ENCODE peak calls at places on chromosomes 16 and 17, in nine cellular contexts. One of them, this sample, is unnamed.

GRCh38 chr17:7132511-7133094 is 18.0 kb upstream of the ASGR2 start:
- DNase-seq in stimulated activated CD4-positive, alpha-beta T cell treated with anti-CD3 and anti-CD28 coated beads, Interleukin-15, amount 100 ng/mL, for 48 hours: peak; percentile 41
- DNase-seq in neural progenitor cell: peak; percentile 83
- DNase-seq in Right ventricle myocardium superior: peak; percentile 51
- DNase-seq in NCI-H1092 treated with DMSO at 0.1 percent for 48 hours: no peak
- DNase-seq in CD4-positive, alpha-beta T cell: peak; percentile 63
- DNase-seq in neural crest cell: no peak
- DNase-seq in NCI-H1417 treated with DMSO at 0.1 percent for 48 hours: no peak
- DNase-seq in coronary artery: no peak
- DNase-seq in this sample: peak; percentile 52

GRCh38 chr16:50505714-50506542 is 42.3 kb upstream of the NKD1 start:
- DNase-seq in NCI-H1417 treated with DMSO at 0.1 percent for 48 hours: no peak
- DNase-seq in stimulated activated CD4-positive, alpha-beta T cell treated with anti-CD3 and anti-CD28 coated beads, Interleukin-15, amount 100 ng/mL, for 48 hours: no peak
- DNase-seq in NCI-H1092 treated with DMSO at 0.1 percent for 48 hours: no peak
- DNase-seq in coronary artery: no peak
- DNase-seq in neural progenitor cell: peak; percentile 67
- DNase-seq in CD4-positive, alpha-beta T cell: no peak
- DNase-seq in Right ventricle myocardium superior: no peak
- DNase-seq in neural crest cell: peak; percentile 28
- DNase-seq in this sample: no peak

GRCh38 chr16:48608871-48609452 is 1.0 kb downstream of the N4BP1 start:
- DNase-seq in CD4-positive, alpha-beta T cell: no peak
- DNase-seq in neural crest cell: no peak
- DNase-seq in stimulated activated CD4-positive, alpha-beta T cell treated with anti-CD3 and anti-CD28 coated beads, Interleukin-15, amount 100 ng/mL, for 48 hours: no peak
- DNase-seq in neural progenitor cell: no peak
- DNase-seq in Right ventricle myocardium superior: no peak
- DNase-seq in NCI-H1417 treated with DMSO at 0.1 percent for 48 hours: no peak
- DNase-seq in NCI-H1092 treated with DMSO at 0.1 percent for 48 hours: no peak
- DNase-seq in coronary artery: no peak
- DNase-seq in this sample: no peak

GRCh38 chr17:74055508-74056160 is 147.8 kb upstream of the RPL38 start:
- DNase-seq in neural crest cell: no peak
- DNase-seq in neural progenitor cell: peak; percentile 55
- DNase-seq in stimulated activated CD4-positive, alpha-beta T cell treated with anti-CD3 and anti-CD28 coated beads, Interleukin-15, amount 100 ng/mL, for 48 hours: no peak
- DNase-seq in NCI-H1092 treated with DMSO at 0.1 percent for 48 hours: peak; percentile 29
- DNase-seq in NCI-H1417 treated with DMSO at 0.1 percent for 48 hours: no peak
- DNase-seq in Right ventricle myocardium superior: no peak
- DNase-seq in CD4-positive, alpha-beta T cell: no peak
- DNase-seq in coronary artery: no peak
- DNase-seq in this sample: no peak

GRCh38 chr17:4590981-4591453 is 6.7 kb downstream of the SMTNL2 start:
- DNase-seq in neural progenitor cell: no peak
- DNase-seq in coronary artery: no peak
- DNase-seq in CD4-positive, alpha-beta T cell: no peak
- DNase-seq in neural crest cell: no peak
- DNase-seq in NCI-H1417 treated with DMSO at 0.1 percent for 48 hours: no peak
- DNase-seq in stimulated activated CD4-positive, alpha-beta T cell treated with anti-CD3 and anti-CD28 coated beads, Interleukin-15, amount 100 ng/mL, for 48 hours: no peak
- DNase-seq in Right ventricle myocardium superior: peak; percentile 39
- DNase-seq in NCI-H1092 treated with DMSO at 0.1 percent for 48 hours: no peak
- DNase-seq in this sample: no peak

GRCh38 chr17:63023049-63023448 is 57.0 kb downstream of the TANC2 start:
- DNase-seq in NCI-H1417 treated with DMSO at 0.1 percent for 48 hours: no peak
- DNase-seq in neural progenitor cell: no peak
- DNase-seq in NCI-H1092 treated with DMSO at 0.1 percent for 48 hours: no peak
- DNase-seq in Right ventricle myocardium superior: no peak
- DNase-seq in coronary artery: no peak
- DNase-seq in stimulated activated CD4-positive, alpha-beta T cell treated with anti-CD3 and anti-CD28 coated beads, Interleukin-15, amount 100 ng/mL, for 48 hours: no peak
- DNase-seq in CD4-positive, alpha-beta T cell: no peak
- DNase-seq in neural crest cell: no peak
- DNase-seq in this sample: no peak

GRCh38 chr17:3475155-3475808 is 515 bp upstream of the ASPA start:
- DNase-seq in neural crest cell: no peak
- DNase-seq in coronary artery: no peak
- DNase-seq in NCI-H1417 treated with DMSO at 0.1 percent for 48 hours: no peak
- DNase-seq in NCI-H1092 treated with DMSO at 0.1 percent for 48 hours: no peak
- DNase-seq in stimulated activated CD4-positive, alpha-beta T cell treated with anti-CD3 and anti-CD28 coated beads, Interleukin-15, amount 100 ng/mL, for 48 hours: no peak
- DNase-seq in CD4-positive, alpha-beta T cell: no peak
- DNase-seq in neural progenitor cell: no peak
- DNase-seq in Right ventricle myocardium superior: no peak
- DNase-seq in this sample: no peak

GRCh38 chr16:2933701-2934100 is 22.0 kb downstream of the FLYWCH1 start:
- DNase-seq in NCI-H1092 treated with DMSO at 0.1 percent for 48 hours: no peak
- DNase-seq in coronary artery: no peak
- DNase-seq in neural crest cell: no peak
- DNase-seq in NCI-H1417 treated with DMSO at 0.1 percent for 48 hours: no peak
- DNase-seq in stimulated activated CD4-positive, alpha-beta T cell treated with anti-CD3 and anti-CD28 coated beads, Interleukin-15, amount 100 ng/mL, for 48 hours: no peak
- DNase-seq in CD4-positive, alpha-beta T cell: no peak
- DNase-seq in neural progenitor cell: no peak
- DNase-seq in Right ventricle myocardium superior: no peak
- DNase-seq in this sample: no peak

GRCh38 chr16:67013823-67014640 is 14.9 kb upstream of the CBFB start:
- DNase-seq in NCI-H1092 treated with DMSO at 0.1 percent for 48 hours: peak; percentile 60
- DNase-seq in coronary artery: peak; percentile 91
- DNase-seq in NCI-H1417 treated with DMSO at 0.1 percent for 48 hours: no peak
- DNase-seq in stimulated activated CD4-positive, alpha-beta T cell treated with anti-CD3 and anti-CD28 coated beads, Interleukin-15, amount 100 ng/mL, for 48 hours: peak; percentile 82
- DNase-seq in CD4-positive, alpha-beta T cell: peak; percentile 65
- DNase-seq in Right ventricle myocardium superior: peak; percentile 90
- DNase-seq in neural progenitor cell: peak; percentile 86
- DNase-seq in neural crest cell: peak; percentile 58
- DNase-seq in this sample: peak; percentile 71

GRCh38 chr17:1645207-1646171 is at the start of gene SCARF1:
- DNase-seq in stimulated activated CD4-positive, alpha-beta T cell treated with anti-CD3 and anti-CD28 coated beads, Interleukin-15, amount 100 ng/mL, for 48 hours: no peak
- DNase-seq in Right ventricle myocardium superior: peak; percentile 79
- DNase-seq in CD4-positive, alpha-beta T cell: no peak
- DNase-seq in neural crest cell: no peak
- DNase-seq in neural progenitor cell: no peak
- DNase-seq in NCI-H1092 treated with DMSO at 0.1 percent for 48 hours: no peak
- DNase-seq in NCI-H1417 treated with DMSO at 0.1 percent for 48 hours: no peak
- DNase-seq in coronary artery: no peak
- DNase-seq in this sample: no peak

GRCh38 chr16:74309789-74310781 is 13.5 kb downstream of the PSMD7 start:
- DNase-seq in neural crest cell: no peak
- DNase-seq in neural progenitor cell: peak; percentile 64
- DNase-seq in Right ventricle myocardium superior: no peak
- DNase-seq in NCI-H1417 treated with DMSO at 0.1 percent for 48 hours: no peak
- DNase-seq in NCI-H1092 treated with DMSO at 0.1 percent for 48 hours: peak; percentile 37
- DNase-seq in CD4-positive, alpha-beta T cell: no peak
- DNase-seq in coronary artery: no peak
- DNase-seq in stimulated activated CD4-positive, alpha-beta T cell treated with anti-CD3 and anti-CD28 coated beads, Interleukin-15, amount 100 ng/mL, for 48 hours: no peak
- DNase-seq in this sample: no peak

GRCh38 chr17:35022536-35023063 is 40.9 kb downstream of the RFFL start:
- DNase-seq in NCI-H1417 treated with DMSO at 0.1 percent for 48 hours: no peak
- DNase-seq in stimulated activated CD4-positive, alpha-beta T cell treated with anti-CD3 and anti-CD28 coated beads, Interleukin-15, amount 100 ng/mL, for 48 hours: peak; percentile 75
- DNase-seq in neural progenitor cell: no peak
- DNase-seq in CD4-positive, alpha-beta T cell: peak; percentile 74
- DNase-seq in Right ventricle myocardium superior: peak; percentile 81
- DNase-seq in coronary artery: peak; percentile 94
- DNase-seq in neural crest cell: no peak
- DNase-seq in NCI-H1092 treated with DMSO at 0.1 percent for 48 hours: peak; percentile 89
- DNase-seq in this sample: peak; percentile 46

GRCh38 chr16:75048546-75048945 is 49.7 kb downstream of the ZNRF1 start:
- DNase-seq in stimulated activated CD4-positive, alpha-beta T cell treated with anti-CD3 and anti-CD28 coated beads, Interleukin-15, amount 100 ng/mL, for 48 hours: no peak
- DNase-seq in neural crest cell: no peak
- DNase-seq in neural progenitor cell: no peak
- DNase-seq in Right ventricle myocardium superior: no peak
- DNase-seq in NCI-H1417 treated with DMSO at 0.1 percent for 48 hours: no peak
- DNase-seq in NCI-H1092 treated with DMSO at 0.1 percent for 48 hours: no peak
- DNase-seq in CD4-positive, alpha-beta T cell: no peak
- DNase-seq in coronary artery: no peak
- DNase-seq in this sample: no peak

GRCh38 chr17:70535986-70536385 is 366.7 kb downstream of the KCNJ2 start:
- DNase-seq in stimulated activated CD4-positive, alpha-beta T cell treated with anti-CD3 and anti-CD28 coated beads, Interleukin-15, amount 100 ng/mL, for 48 hours: no peak
- DNase-seq in CD4-positive, alpha-beta T cell: no peak
- DNase-seq in NCI-H1092 treated with DMSO at 0.1 percent for 48 hours: no peak
- DNase-seq in Right ventricle myocardium superior: no peak
- DNase-seq in coronary artery: no peak
- DNase-seq in neural progenitor cell: no peak
- DNase-seq in NCI-H1417 treated with DMSO at 0.1 percent for 48 hours: no peak
- DNase-seq in neural crest cell: no peak
- DNase-seq in this sample: no peak

GRCh38 chr17:81859906-81860755 is at the start of gene P4HB:
- DNase-seq in NCI-H1092 treated with DMSO at 0.1 percent for 48 hours: no peak
- DNase-seq in coronary artery: no peak
- DNase-seq in stimulated activated CD4-positive, alpha-beta T cell treated with anti-CD3 and anti-CD28 coated beads, Interleukin-15, amount 100 ng/mL, for 48 hours: peak; percentile 97
- DNase-seq in NCI-H1417 treated with DMSO at 0.1 percent for 48 hours: no peak
- DNase-seq in neural progenitor cell: no peak
- DNase-seq in neural crest cell: peak; percentile 13
- DNase-seq in CD4-positive, alpha-beta T cell: no peak
- DNase-seq in Right ventricle myocardium superior: no peak
- DNase-seq in this sample: no peak

GRCh38 chr16:57141822-57142631 is 43.8 kb downstream of the PSME3IP1 start:
- DNase-seq in NCI-H1417 treated with DMSO at 0.1 percent for 48 hours: no peak
- DNase-seq in CD4-positive, alpha-beta T cell: peak; percentile 21
- DNase-seq in stimulated activated CD4-positive, alpha-beta T cell treated with anti-CD3 and anti-CD28 coated beads, Interleukin-15, amount 100 ng/mL, for 48 hours: peak; percentile 19
- DNase-seq in NCI-H1092 treated with DMSO at 0.1 percent for 48 hours: no peak
- DNase-seq in Right ventricle myocardium superior: no peak
- DNase-seq in coronary artery: no peak
- DNase-seq in neural crest cell: no peak
- DNase-seq in neural progenitor cell: no peak
- DNase-seq in this sample: no peak

GRCh38 chr17:63700528-63701441 is 860 bp upstream of the LIMD2 start:
- DNase-seq in Right ventricle myocardium superior: peak; percentile 86
- DNase-seq in NCI-H1417 treated with DMSO at 0.1 percent for 48 hours: no peak
- DNase-seq in neural progenitor cell: peak; percentile 74
- DNase-seq in NCI-H1092 treated with DMSO at 0.1 percent for 48 hours: peak; percentile 66
- DNase-seq in neural crest cell: no peak
- DNase-seq in CD4-positive, alpha-beta T cell: peak; percentile 66
- DNase-seq in coronary artery: peak; percentile 80
- DNase-seq in stimulated activated CD4-positive, alpha-beta T cell treated with anti-CD3 and anti-CD28 coated beads, Interleukin-15, amount 100 ng/mL, for 48 hours: peak; percentile 44
- DNase-seq in this sample: peak; percentile 45

GRCh38 chr16:73020409-73020884 is 27.5 kb downstream of the ZFHX3 start:
- DNase-seq in Right ventricle myocardium superior: peak; percentile 91
- DNase-seq in coronary artery: peak; percentile 88
- DNase-seq in CD4-positive, alpha-beta T cell: no peak
- DNase-seq in NCI-H1092 treated with DMSO at 0.1 percent for 48 hours: peak; percentile 46
- DNase-seq in neural progenitor cell: no peak
- DNase-seq in neural crest cell: no peak
- DNase-seq in stimulated activated CD4-positive, alpha-beta T cell treated with anti-CD3 and anti-CD28 coated beads, Interleukin-15, amount 100 ng/mL, for 48 hours: no peak
- DNase-seq in NCI-H1417 treated with DMSO at 0.1 percent for 48 hours: no peak
- DNase-seq in this sample: no peak

GRCh38 chr17:69608114-69608513 is 193.6 kb downstream of the MAP2K6 start:
- DNase-seq in stimulated activated CD4-positive, alpha-beta T cell treated with anti-CD3 and anti-CD28 coated beads, Interleukin-15, amount 100 ng/mL, for 48 hours: no peak
- DNase-seq in NCI-H1417 treated with DMSO at 0.1 percent for 48 hours: no peak
- DNase-seq in neural crest cell: no peak
- DNase-seq in NCI-H1092 treated with DMSO at 0.1 percent for 48 hours: no peak
- DNase-seq in neural progenitor cell: no peak
- DNase-seq in CD4-positive, alpha-beta T cell: no peak
- DNase-seq in Right ventricle myocardium superior: no peak
- DNase-seq in coronary artery: no peak
- DNase-seq in this sample: no peak

GRCh38 chr16:78130083-78130608 is 30.7 kb downstream of the WWOX start:
- DNase-seq in Right ventricle myocardium superior: no peak
- DNase-seq in neural progenitor cell: no peak
- DNase-seq in NCI-H1092 treated with DMSO at 0.1 percent for 48 hours: no peak
- DNase-seq in NCI-H1417 treated with DMSO at 0.1 percent for 48 hours: no peak
- DNase-seq in coronary artery: no peak
- DNase-seq in neural crest cell: no peak
- DNase-seq in stimulated activated CD4-positive, alpha-beta T cell treated with anti-CD3 and anti-CD28 coated beads, Interleukin-15, amount 100 ng/mL, for 48 hours: no peak
- DNase-seq in CD4-positive, alpha-beta T cell: no peak
- DNase-seq in this sample: no peak

GRCh38 chr16:48385272-48385953 is at the start of gene SIAH1:
- DNase-seq in neural progenitor cell: peak; percentile 95
- DNase-seq in neural crest cell: peak; percentile 86
- DNase-seq in NCI-H1417 treated with DMSO at 0.1 percent for 48 hours: no peak
- DNase-seq in stimulated activated CD4-positive, alpha-beta T cell treated with anti-CD3 and anti-CD28 coated beads, Interleukin-15, amount 100 ng/mL, for 48 hours: peak; percentile 78
- DNase-seq in NCI-H1092 treated with DMSO at 0.1 percent for 48 hours: peak; percentile 73
- DNase-seq in CD4-positive, alpha-beta T cell: peak; percentile 90
- DNase-seq in coronary artery: peak; percentile 86
- DNase-seq in Right ventricle myocardium superior: peak; percentile 92
- DNase-seq in this sample: peak; percentile 88

GRCh38 chr16:27330542-27330941 is 16.8 kb downstream of the IL4R start:
- DNase-seq in coronary artery: peak; percentile 95
- DNase-seq in neural crest cell: no peak
- DNase-seq in stimulated activated CD4-positive, alpha-beta T cell treated with anti-CD3 and anti-CD28 coated beads, Interleukin-15, amount 100 ng/mL, for 48 hours: no peak
- DNase-seq in Right ventricle myocardium superior: peak; percentile 59
- DNase-seq in NCI-H1417 treated with DMSO at 0.1 percent for 48 hours: no peak
- DNase-seq in neural progenitor cell: no peak
- DNase-seq in CD4-positive, alpha-beta T cell: no peak
- DNase-seq in NCI-H1092 treated with DMSO at 0.1 percent for 48 hours: no peak
- DNase-seq in this sample: no peak

GRCh38 chr17:49226771-49227435 is 3.7 kb downstream of the PHOSPHO1 start:
- DNase-seq in neural progenitor cell: no peak
- DNase-seq in NCI-H1417 treated with DMSO at 0.1 percent for 48 hours: no peak
- DNase-seq in stimulated activated CD4-positive, alpha-beta T cell treated with anti-CD3 and anti-CD28 coated beads, Interleukin-15, amount 100 ng/mL, for 48 hours: no peak
- DNase-seq in CD4-positive, alpha-beta T cell: no peak
- DNase-seq in neural crest cell: no peak
- DNase-seq in NCI-H1092 treated with DMSO at 0.1 percent for 48 hours: no peak
- DNase-seq in coronary artery: no peak
- DNase-seq in Right ventricle myocardium superior: no peak
- DNase-seq in this sample: no peak

GRCh38 chr17:15479697-15480096 is 12.3 kb upstream of the CDRT4 start:
- DNase-seq in Right ventricle myocardium superior: no peak
- DNase-seq in CD4-positive, alpha-beta T cell: no peak
- DNase-seq in coronary artery: no peak
- DNase-seq in NCI-H1417 treated with DMSO at 0.1 percent for 48 hours: no peak
- DNase-seq in NCI-H1092 treated with DMSO at 0.1 percent for 48 hours: no peak
- DNase-seq in stimulated activated CD4-positive, alpha-beta T cell treated with anti-CD3 and anti-CD28 coated beads, Interleukin-15, amount 100 ng/mL, for 48 hours: no peak
- DNase-seq in neural crest cell: no peak
- DNase-seq in neural progenitor cell: no peak
- DNase-seq in this sample: no peak

GRCh38 chr16:46801428-46802049 is 29.4 kb downstream of the C16orf87 start:
- DNase-seq in CD4-positive, alpha-beta T cell: no peak
- DNase-seq in neural progenitor cell: peak; percentile 39
- DNase-seq in NCI-H1417 treated with DMSO at 0.1 percent for 48 hours: no peak
- DNase-seq in NCI-H1092 treated with DMSO at 0.1 percent for 48 hours: peak; percentile 43
- DNase-seq in neural crest cell: no peak
- DNase-seq in Right ventricle myocardium superior: no peak
- DNase-seq in coronary artery: no peak
- DNase-seq in stimulated activated CD4-positive, alpha-beta T cell treated with anti-CD3 and anti-CD28 coated beads, Interleukin-15, amount 100 ng/mL, for 48 hours: no peak
- DNase-seq in this sample: no peak

GRCh38 chr16:31323959-31324629 is 30.9 kb upstream of the ITGAX start:
- DNase-seq in Right ventricle myocardium superior: no peak
- DNase-seq in stimulated activated CD4-positive, alpha-beta T cell treated with anti-CD3 and anti-CD28 coated beads, Interleukin-15, amount 100 ng/mL, for 48 hours: no peak
- DNase-seq in coronary artery: no peak
- DNase-seq in neural crest cell: no peak
- DNase-seq in neural progenitor cell: no peak
- DNase-seq in NCI-H1092 treated with DMSO at 0.1 percent for 48 hours: no peak
- DNase-seq in CD4-positive, alpha-beta T cell: no peak
- DNase-seq in NCI-H1417 treated with DMSO at 0.1 percent for 48 hours: no peak
- DNase-seq in this sample: no peak

GRCh38 chr17:50564916-50565315 is 4.4 kb downstream of the CACNA1G start:
- DNase-seq in neural crest cell: no peak
- DNase-seq in stimulated activated CD4-positive, alpha-beta T cell treated with anti-CD3 and anti-CD28 coated beads, Interleukin-15, amount 100 ng/mL, for 48 hours: no peak
- DNase-seq in coronary artery: no peak
- DNase-seq in CD4-positive, alpha-beta T cell: no peak
- DNase-seq in Right ventricle myocardium superior: peak; percentile 85
- DNase-seq in NCI-H1417 treated with DMSO at 0.1 percent for 48 hours: no peak
- DNase-seq in NCI-H1092 treated with DMSO at 0.1 percent for 48 hours: no peak
- DNase-seq in neural progenitor cell: no peak
- DNase-seq in this sample: no peak

GRCh38 chr16:76741623-76742022 is 449.4 kb upstream of the MON1B start:
- DNase-seq in coronary artery: no peak
- DNase-seq in Right ventricle myocardium superior: no peak
- DNase-seq in stimulated activated CD4-positive, alpha-beta T cell treated with anti-CD3 and anti-CD28 coated beads, Interleukin-15, amount 100 ng/mL, for 48 hours: no peak
- DNase-seq in NCI-H1092 treated with DMSO at 0.1 percent for 48 hours: no peak
- DNase-seq in NCI-H1417 treated with DMSO at 0.1 percent for 48 hours: no peak
- DNase-seq in neural progenitor cell: no peak
- DNase-seq in CD4-positive, alpha-beta T cell: no peak
- DNase-seq in neural crest cell: no peak
- DNase-seq in this sample: no peak

GRCh38 chr17:9968881-9969280 is 63.8 kb upstream of the RCVRN start:
- DNase-seq in coronary artery: no peak
- DNase-seq in NCI-H1417 treated with DMSO at 0.1 percent for 48 hours: no peak
- DNase-seq in stimulated activated CD4-positive, alpha-beta T cell treated with anti-CD3 and anti-CD28 coated beads, Interleukin-15, amount 100 ng/mL, for 48 hours: no peak
- DNase-seq in Right ventricle myocardium superior: no peak
- DNase-seq in NCI-H1092 treated with DMSO at 0.1 percent for 48 hours: no peak
- DNase-seq in CD4-positive, alpha-beta T cell: no peak
- DNase-seq in neural crest cell: no peak
- DNase-seq in neural progenitor cell: no peak
- DNase-seq in this sample: no peak

GRCh38 chr16:55668337-55669281 is 12.8 kb downstream of the SLC6A2 start:
- DNase-seq in Right ventricle myocardium superior: no peak
- DNase-seq in coronary artery: no peak
- DNase-seq in neural crest cell: no peak
- DNase-seq in NCI-H1417 treated with DMSO at 0.1 percent for 48 hours: no peak
- DNase-seq in neural progenitor cell: no peak
- DNase-seq in stimulated activated CD4-positive, alpha-beta T cell treated with anti-CD3 and anti-CD28 coated beads, Interleukin-15, amount 100 ng/mL, for 48 hours: no peak
- DNase-seq in NCI-H1092 treated with DMSO at 0.1 percent for 48 hours: no peak
- DNase-seq in CD4-positive, alpha-beta T cell: no peak
- DNase-seq in this sample: no peak

GRCh38 chr16:12539185-12539929 is 264.3 kb downstream of the CPPED1 start:
- DNase-seq in Right ventricle myocardium superior: no peak
- DNase-seq in NCI-H1092 treated with DMSO at 0.1 percent for 48 hours: no peak
- DNase-seq in neural progenitor cell: no peak
- DNase-seq in NCI-H1417 treated with DMSO at 0.1 percent for 48 hours: no peak
- DNase-seq in neural crest cell: no peak
- DNase-seq in CD4-positive, alpha-beta T cell: no peak
- DNase-seq in stimulated activated CD4-positive, alpha-beta T cell treated with anti-CD3 and anti-CD28 coated beads, Interleukin-15, amount 100 ng/mL, for 48 hours: peak; percentile 47
- DNase-seq in coronary artery: no peak
- DNase-seq in this sample: no peak

This sample was measured in T-helper 17 cell.